ENCODE peak calls at places on chromosome 21, in six cellular contexts. I is A549, F is neural progenitor cell, S is cardiac muscle cell, Z is GM10248, Y is prostate gland. K is an unnamed sample.

GRCh38 chr21:46459356-46460112 is 843 bp downstream of the DIP2A start:
- DNase-seq in Y (peak; percentile 31), I (no peak), Z (no peak), F (peak; percentile 42), S (peak; percentile 53), K (peak; percentile 32)

GRCh38 chr21:42471206-42471605 is 24.8 kb downstream of the RSPH1 start:
- DNase-seq in F (no peak), Z (no peak), I (no peak), S (no peak), Y (no peak), K (no peak)

GRCh38 chr21:29305068-29305467 is 6.3 kb downstream of the BACH1 start:
- DNase-seq in S (no peak), Y (no peak), F (no peak), I (no peak), Z (no peak), K (no peak)

GRCh38 chr21:15152591-15152990 is 87.8 kb upstream of the NRIP1 start:
- DNase-seq in S (no peak), Y (no peak), Z (no peak), I (no peak), F (no peak), K (no peak)

GRCh38 chr21:25508364-25508763 is 98.9 kb downstream of the MRPL39 start:
- DNase-seq in I (no peak), Y (no peak), S (no peak), F (no peak), Z (no peak), K (no peak)

GRCh38 chr21:42317341-42317741 is 2.1 kb upstream of the TFF3 start:
- DNase-seq in S (no peak), F (no peak), I (no peak), Y (no peak), Z (no peak), K (no peak)

GRCh38 chr21:35053356-35054096 is 4.4 kb upstream of the RUNX1 start:
- DNase-seq in F (peak; percentile 19), S (no peak), I (no peak), Y (no peak), Z (no peak), K (peak; percentile 33)

GRCh38 chr21:30372139-30372770 is at the start of gene KRTAP13-2:
- DNase-seq in F (no peak), Z (no peak), S (no peak), I (no peak), Y (no peak), K (no peak)

GRCh38 chr21:25296239-25296638 is 311.0 kb downstream of the MRPL39 start:
- DNase-seq in Y (no peak), Z (no peak), S (peak; percentile 27), F (no peak), I (no peak), K (no peak)

GRCh38 chr21:42974832-42975820 is 764 bp downstream of the PKNOX1 start:
- DNase-seq in Z (peak; percentile 83), F (peak; percentile 74), Y (peak; percentile 49), S (peak; percentile 80), I (peak; percentile 35), K (no peak)

GRCh38 chr21:43812139-43812821 is 22.9 kb downstream of the RRP1 start:
- DNase-seq in Z (no peak), I (no peak), S (no peak), Y (peak; percentile 74), F (no peak), K (no peak)

GRCh38 chr21:21230672-21231071 is 232.5 kb downstream of the NCAM2 start:
- DNase-seq in Z (no peak), I (no peak), F (peak; percentile 16), S (peak; percentile 40), Y (no peak), K (no peak)

GRCh38 chr21:20971296-20971921 is 26.8 kb upstream of the NCAM2 start:
- DNase-seq in Z (peak; percentile 18), I (no peak), Y (no peak), S (peak; percentile 72), F (peak; percentile 49), K (peak; percentile 47)

GRCh38 chr21:44433791-44434567 is 21.3 kb upstream of the LRRC3 start:
- DNase-seq in I (no peak), Y (no peak), F (no peak), Z (no peak), S (no peak), K (no peak)

GRCh38 chr21:29114765-29115164 is 15.7 kb upstream of the MAP3K7CL start:
- DNase-seq in Y (no peak), Z (no peak), S (no peak), I (peak; percentile 9), F (peak; percentile 24), K (no peak)

GRCh38 chr21:42109473-42109872 is 38.4 kb downstream of the UMODL1 start:
- DNase-seq in Z (no peak), F (no peak), Y (no peak), I (no peak), S (no peak), K (no peak)

GRCh38 chr21:25691931-25692330 is 42.8 kb downstream of the ATP5PF start:
- DNase-seq in Y (no peak), S (no peak), F (no peak), I (no peak), Z (no peak), K (no peak)

GRCh38 chr21:36171741-36172331 is 15.2 kb downstream of the DOP1B start:
- DNase-seq in I (no peak), F (no peak), Z (no peak), Y (no peak), S (no peak), K (no peak)

GRCh38 chr21:36166705-36167104 is 10.1 kb downstream of the DOP1B start:
- DNase-seq in Z (no peak), S (no peak), F (no peak), I (no peak), Y (peak; percentile 59), K (peak; percentile 26)

GRCh38 chr21:36170823-36171222 is 14.2 kb downstream of the DOP1B start:
- DNase-seq in S (no peak), I (no peak), Y (no peak), Z (no peak), F (no peak), K (no peak)

GRCh38 chr21:36171327-36171726 is 14.7 kb downstream of the DOP1B start:
- DNase-seq in S (no peak), Y (no peak), F (no peak), Z (no peak), I (no peak), K (no peak)

DNA sequence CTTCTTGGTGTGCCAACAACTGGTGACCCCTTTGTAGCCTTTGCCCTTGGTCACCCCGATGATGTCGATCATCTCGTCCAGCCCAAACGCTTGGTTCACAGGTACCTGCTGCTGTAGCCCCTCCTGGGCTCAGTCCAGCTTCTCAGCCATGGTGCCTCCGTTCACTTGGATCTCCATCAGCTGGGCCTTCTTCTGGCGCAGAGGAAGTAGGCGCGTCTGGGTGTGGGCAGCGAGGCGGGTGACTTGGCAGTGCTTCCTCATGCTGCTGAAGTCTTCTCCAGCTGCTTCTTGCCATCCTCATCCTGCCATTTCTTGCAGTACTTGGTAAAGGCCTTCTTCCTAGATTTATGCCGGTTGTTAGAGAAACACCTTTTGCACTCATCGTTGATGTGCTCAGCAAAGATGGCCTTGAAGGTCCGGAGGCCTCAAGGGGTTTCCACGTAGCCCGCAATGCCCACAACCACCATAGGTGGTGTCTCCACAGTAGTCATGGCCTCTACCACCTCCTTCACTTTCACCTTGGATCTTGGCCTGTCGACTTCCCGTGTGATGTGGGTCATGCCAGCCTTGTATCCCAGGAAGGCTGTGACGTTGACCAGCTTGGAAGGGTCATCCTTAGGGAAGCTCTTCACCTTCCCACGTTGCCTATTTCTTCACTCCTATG is 13.0 kb downstream of the DOP1B start:
- DNase-seq in S (no peak), Z (no peak), I (no peak), F (no peak), Y (no peak), K (no peak)
- TF ChIP-seq CTCF in S (no peak), Z (no peak), I (no peak), F (no peak), Y (no peak), K (no peak)

GRCh38 chr21:26842976-26843911 is 2.0 kb downstream of the ADAMTS1 start:
- DNase-seq in I (no peak), F (peak; percentile 81), S (peak; percentile 96), Y (peak; percentile 85), Z (no peak), K (peak; percentile 79)

GRCh38 chr21:26843912-26844257 is 1.3 kb downstream of the ADAMTS1 start:
- DNase-seq in F (peak; percentile 42), Z (no peak), S (peak; percentile 66), Y (no peak), I (no peak), K (no peak)

GRCh38 chr21:26840206-26840605 is 5.0 kb downstream of the ADAMTS1 start:
- DNase-seq in I (no peak), Z (no peak), F (no peak), S (peak; percentile 14), Y (no peak), K (no peak)

GRCh38 chr21:26842300-26842699 is 2.9 kb downstream of the ADAMTS1 start:
- DNase-seq in S (peak; percentile 64), F (no peak), I (no peak), Y (no peak), Z (no peak), K (no peak)

DNA sequence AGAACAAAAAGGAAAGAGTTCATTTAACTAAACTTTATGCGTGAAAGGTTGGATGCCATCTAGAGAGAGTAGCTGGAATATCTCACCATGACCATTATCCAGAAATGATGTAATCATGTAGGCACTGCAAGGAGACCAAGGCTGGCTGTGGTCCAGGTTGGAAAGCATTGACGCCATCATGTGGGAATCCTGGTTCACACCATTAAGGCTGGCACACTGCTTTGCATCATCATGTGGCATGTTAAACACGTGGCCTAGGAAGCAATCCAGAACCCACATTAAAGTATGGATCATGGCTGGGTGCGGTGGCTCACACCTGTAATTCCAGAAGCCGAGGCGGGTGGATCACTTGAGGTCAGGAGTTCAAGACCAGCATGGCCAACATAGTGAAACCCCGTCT is 4.3 kb downstream of the ADAMTS1 start:
- DNase-seq in F (no peak), Z (no peak), Y (no peak), S (peak; percentile 87), I (no peak), K (no peak)
- TF ChIP-seq CTCF in F (no peak), Z (no peak), Y (no peak), S (no peak), I (no peak), K (no peak)

DNA sequence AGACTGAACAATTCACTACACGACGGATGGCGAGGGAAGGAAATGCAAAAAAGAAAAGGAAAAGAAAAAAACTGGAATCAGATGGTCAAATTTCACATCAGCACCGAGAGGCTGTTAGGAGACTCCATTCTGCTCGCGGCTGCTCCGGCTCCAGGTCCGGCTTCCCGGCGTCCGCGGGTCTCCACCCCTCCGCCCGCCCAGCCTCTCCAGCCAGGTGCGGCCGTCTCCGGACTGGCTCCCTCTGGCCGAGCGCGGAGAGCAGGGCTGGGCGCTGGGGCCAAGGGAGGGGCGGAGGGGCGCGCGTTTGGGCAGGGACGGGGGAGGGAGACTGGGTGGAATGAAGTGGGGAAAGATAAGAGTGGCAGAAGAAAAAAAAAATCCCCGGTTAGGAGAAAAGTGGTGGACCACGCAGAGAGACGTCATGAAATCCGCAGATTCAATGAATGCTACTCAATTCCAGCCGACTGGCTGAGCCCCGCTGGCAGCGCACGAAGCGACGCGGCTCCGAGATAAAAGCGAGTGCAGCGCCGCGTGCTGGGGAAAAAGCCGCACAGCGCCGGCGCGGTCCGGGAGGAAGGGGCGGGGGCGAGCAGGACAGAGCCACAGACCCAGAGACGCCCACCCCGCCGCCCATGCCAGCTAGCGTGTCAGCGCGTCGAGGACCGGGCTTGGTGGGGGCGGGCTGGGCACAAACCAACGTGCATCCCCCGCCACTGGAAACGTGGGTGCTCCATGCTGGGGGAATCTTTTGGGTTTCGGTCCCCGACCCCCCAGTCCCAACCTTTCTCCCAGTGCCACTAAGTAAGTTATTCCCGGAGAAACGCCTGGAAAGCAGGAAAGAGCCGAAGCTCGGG is at the start of gene KCNJ6:
- DNase-seq in S (peak; percentile 50), Z (no peak), Y (peak; percentile 14), I (peak; percentile 46), F (peak; percentile 94), K (peak; percentile 88)
- TF ChIP-seq CTCF in S (peak; percentile 63), Z (no peak), Y (no peak), I (peak; percentile 37), F (peak; percentile 50), K (peak; percentile 60)

GRCh38 chr21:23401278-23401677 is 2206.0 kb downstream of the MRPL39 start:
- DNase-seq in S (peak; percentile 2), Z (no peak), I (no peak), Y (no peak), F (peak; percentile 9), K (no peak)
- TF ChIP-seq CTCF in S (no peak), Z (no peak), I (no peak), Y (no peak), F (peak; percentile 54), K (no peak)